ENCODE peak calls at places on chromosomes 6 and 20, in four cellular contexts. D, F, X and E are unnamed samples.
A peak's percentile ranks its signal among the peaks of the same experiment; 100 is the strongest.

GRCh38 chr20:43563429-43563828 is 4.6 kb downstream of the SGK2 start:
- DNase-seq in F (no peak), D (no peak), X (no peak), E (no peak)

GRCh38 chr6:136646377-136646776 is 96.2 kb upstream of the MAP7 start:
- DNase-seq in F (no peak), D (peak; percentile 31), X (no peak), E (no peak)

GRCh38 chr6:39393075-39393474 is 70.6 kb upstream of the KCNK16 start:
- DNase-seq in D (no peak), X (no peak), F (no peak), E (no peak)

GRCh38 chr6:123940551-123940950 is 136.9 kb downstream of the NKAIN2 start:
- DNase-seq in F (no peak), X (no peak), D (peak; percentile 78), E (no peak)

GRCh38 chr6:142478117-142478516 is 176.3 kb downstream of the ADGRG6 start:
- DNase-seq in X (peak; percentile 15), D (peak; percentile 41), F (no peak), E (no peak)

GRCh38 chr6:141956046-141956761 is 176.5 kb upstream of the GJE1 start:
- DNase-seq in F (no peak), X (no peak), D (peak; percentile 14), E (peak; percentile 14)

GRCh38 chr6:38957426-38957825 is 91.2 kb upstream of the GLP1R start:
- DNase-seq in F (peak; percentile 25), X (no peak), D (no peak), E (no peak)

GRCh38 chr6:3140201-3140600 is 17.1 kb downstream of the TUBB2A start:
- DNase-seq in F (no peak), D (no peak), X (no peak), E (no peak)

GRCh38 chr20:62411479-62412193 is 4.6 kb upstream of the CABLES2 start:
- DNase-seq in D (no peak), X (no peak), F (no peak), E (no peak)

GRCh38 chr6:10999994-11000393 is 44.1 kb downstream of the ELOVL2 start:
- DNase-seq in D (peak; percentile 90), X (no peak), F (no peak), E (peak; percentile 23)

GRCh38 chr6:81766482-81767069 is 14.1 kb upstream of the TENT5A start:
- DNase-seq in X (no peak), F (no peak), D (peak; percentile 93), E (peak; percentile 92)

GRCh38 chr6:153032255-153032882 is 29.9 kb upstream of the MTRF1L start:
- DNase-seq in X (no peak), D (peak; percentile 81), F (no peak), E (peak; percentile 66)

GRCh38 chr6:45613678-45614077 is 235.9 kb upstream of the SUPT3H start:
- DNase-seq in D (peak; percentile 80), X (no peak), F (peak; percentile 49), E (no peak)

GRCh38 chr20:37230200-37230599 is 31.4 kb downstream of the GHRH start:
- DNase-seq in D (no peak), X (no peak), F (no peak), E (no peak)

GRCh38 chr20:37228111-37228510 is 33.5 kb downstream of the GHRH start:
- DNase-seq in D (no peak), X (no peak), F (no peak), E (no peak)

GRCh38 chr20:37226889-37227288 is 34.7 kb downstream of the GHRH start:
- DNase-seq in X (no peak), F (no peak), D (peak; percentile 21), E (no peak)

GRCh38 chr20:37228656-37229055 is 33.0 kb downstream of the GHRH start:
- DNase-seq in X (no peak), F (no peak), D (no peak), E (no peak)

DNA sequence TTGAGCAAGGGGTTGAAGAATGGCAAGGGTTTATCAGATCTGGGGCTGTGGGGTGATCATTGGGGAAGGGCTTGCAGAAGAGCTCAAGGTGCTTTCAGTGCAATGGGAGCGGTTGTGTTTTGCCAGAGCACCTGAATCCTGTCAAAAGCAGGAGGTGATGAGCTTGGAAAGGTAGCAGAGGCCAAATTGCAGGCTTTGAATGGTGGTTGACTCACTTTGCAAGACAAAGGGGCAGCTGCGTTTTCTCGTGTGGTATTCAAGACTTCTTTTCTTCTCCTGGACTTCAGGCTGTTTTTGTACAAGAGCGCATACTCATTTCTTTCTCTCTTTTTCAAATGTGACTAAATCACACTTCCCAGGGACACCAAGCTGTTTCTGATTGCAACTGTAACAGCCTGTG is 32.3 kb downstream of the GHRH start:
- DNase-seq in F (no peak), D (no peak), X (no peak), E (no peak)
- H3K36me3 ChIP-seq in F (peaks cover 60% of the 10 kb centered on the region), D (peaks cover 70% of the 10 kb centered on the region), X (peaks cover 99% of the 10 kb centered on the region), E (peaks cover 42% of the 10 kb centered on the region)

GRCh38 chr6:84050408-84050807 is 16.8 kb downstream of the MRAP2 start:
- DNase-seq in F (no peak), X (peak; percentile 30), D (no peak), E (no peak)

GRCh38 chr6:84052204-84052882 is 18.8 kb downstream of the MRAP2 start:
- DNase-seq in X (peak; percentile 56), F (no peak), D (peak; percentile 50), E (peak; percentile 70)

GRCh38 chr6:84046755-84047154 is 13.2 kb downstream of the MRAP2 start:
- DNase-seq in F (no peak), D (no peak), X (no peak), E (no peak)

GRCh38 chr6:84052883-84053241 is 19.3 kb downstream of the MRAP2 start:
- DNase-seq in D (no peak), F (no peak), X (no peak), E (no peak)

GRCh38 chr6:84048588-84048987 is 15.0 kb downstream of the MRAP2 start:
- DNase-seq in F (no peak), D (no peak), X (no peak), E (no peak)
- H3K9me1 ChIP-seq in F (no peaks in the 10 kb centered on the region), D (no peaks in the 10 kb centered on the region), X (no peaks in the 10 kb centered on the region), E (no peaks in the 10 kb centered on the region)

GRCh38 chr20:58843128-58843556 is 7.6 kb downstream of the GNAS-AS1 start:
- DNase-seq in F (no peak), X (no peak), D (no peak), E (no peak)
- H3K36me3 ChIP-seq in F (no peaks in the 10 kb centered on the region), X (no peaks in the 10 kb centered on the region), D (peaks cover 3% of the 10 kb centered on the region), E (no peaks in the 10 kb centered on the region)

GRCh38 chr20:24787071-24787470 is 162.0 kb upstream of the CST7 start:
- DNase-seq in F (no peak), D (no peak), X (no peak), E (no peak)
- H3K9me1 ChIP-seq in F (no peaks in the 10 kb centered on the region), D (no peaks in the 10 kb centered on the region), X (no peaks in the 10 kb centered on the region), E (no peaks in the 10 kb centered on the region)

GRCh38 chr6:42661540-42662153 is 60.8 kb downstream of the PRPH2 start:
- DNase-seq in F (peak; percentile 2), X (peak; percentile 71), D (peak; percentile 62), E (peak; percentile 73)
- H3K36me3 ChIP-seq in F (peaks cover 28% of the 10 kb centered on the region), X (peaks cover 84% of the 10 kb centered on the region), D (peaks cover 33% of the 10 kb centered on the region), E (peaks cover 31% of the 10 kb centered on the region)

GRCh38 chr6:165956874-165957273 is 210.8 kb downstream of the TBXT start:
- DNase-seq in D (no peak), X (no peak), F (no peak), E (no peak)
- H3K9me1 ChIP-seq in D (no peaks in the 10 kb centered on the region), X (no peaks in the 10 kb centered on the region), F (no peaks in the 10 kb centered on the region), E (no peaks in the 10 kb centered on the region)

DNA sequence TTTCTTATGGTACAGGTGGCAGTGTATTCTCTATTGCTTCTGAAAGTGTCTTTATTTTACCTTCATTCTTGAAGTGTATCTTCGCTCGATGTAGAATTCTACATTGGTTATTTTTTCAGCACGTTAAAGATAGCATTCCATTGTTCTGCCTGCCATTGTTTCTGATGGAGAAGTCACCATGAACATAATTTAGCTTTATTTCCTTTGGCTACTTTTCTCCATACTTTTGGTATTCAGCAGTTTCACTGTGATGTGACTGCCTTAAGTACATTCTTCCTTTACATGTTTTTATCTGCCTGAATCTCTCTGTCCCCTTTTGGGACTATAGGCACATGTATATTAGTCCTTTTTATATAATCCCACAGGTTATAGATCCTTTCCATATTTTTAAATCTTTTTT is 19.0 kb downstream of the ZNF133 start:
- DNase-seq in X (no peak), F (no peak), D (no peak), E (peak; percentile 60)
- H3K36me3 ChIP-seq in X (no peaks in the 10 kb centered on the region), F (peaks cover 3% of the 10 kb centered on the region), D (peaks cover 10% of the 10 kb centered on the region), E (no peaks in the 10 kb centered on the region)

DNA sequence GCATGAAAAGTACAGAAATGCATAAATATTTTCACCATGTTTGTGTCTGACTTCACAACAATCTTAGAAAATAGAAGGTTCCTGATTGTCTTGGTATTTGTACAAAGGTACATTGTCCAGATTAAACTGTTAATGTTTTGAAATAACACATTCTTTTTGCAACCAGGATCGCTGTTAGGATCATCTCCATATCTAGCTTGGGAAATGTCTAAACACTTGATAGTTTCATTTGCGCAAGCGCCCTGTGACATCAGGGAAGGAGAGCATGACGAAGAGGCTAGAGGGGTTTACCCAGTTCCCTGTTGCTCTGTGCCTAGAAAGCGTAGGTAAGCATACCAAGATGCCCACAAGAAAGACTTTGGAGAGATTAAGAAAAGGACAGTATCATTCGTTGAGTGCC is 19.4 kb downstream of the ALDH8A1 start:
- DNase-seq in F (no peak), X (no peak), D (no peak), E (no peak)
- H3K9me1 ChIP-seq in F (no peaks in the 10 kb centered on the region), X (no peaks in the 10 kb centered on the region), D (peaks cover 3% of the 10 kb centered on the region), E (no peaks in the 10 kb centered on the region)